ENCODE peak calls at places on chromosomes 11 and 22, in four cellular contexts. One of them, this sample, is unnamed. For H3K4me1, the result is how much of the 10 kb centered on the place peaks cover.

GRCh38 chr11:120883404-120884135 is 140.3 kb upstream of the TBCEL start:
- DNase-seq in H1: no peak
- DNase-seq in Peyer's patch: no peak
- DNase-seq in left lung: no peak
- DNase-seq in this sample: no peak

GRCh38 chr11:68670208-68670992 is 13.9 kb upstream of the GAL start:
- DNase-seq in H1: no peak
- DNase-seq in Peyer's patch: no peak
- DNase-seq in left lung: peak
- DNase-seq in this sample: no peak

GRCh38 chr11:43833657-43834073 is 47.0 kb upstream of the ALKBH3 start:
- DNase-seq in H1: no peak
- DNase-seq in Peyer's patch: no peak
- DNase-seq in left lung: no peak
- DNase-seq in this sample: no peak

GRCh38 chr11:77705195-77705876 is 67.7 kb upstream of the CLNS1A start:
- DNase-seq in H1: no peak
- DNase-seq in Peyer's patch: no peak
- DNase-seq in left lung: no peak
- DNase-seq in this sample: no peak

GRCh38 chr11:67071420-67072284 is 15.0 kb downstream of the RHOD start:
- DNase-seq in H1: peak
- DNase-seq in Peyer's patch: peak
- DNase-seq in left lung: peak
- DNase-seq in this sample: no peak

GRCh38 chr11:19802773-19803293 is 90.2 kb downstream of the NAV2 start:
- DNase-seq in H1: no peak
- DNase-seq in Peyer's patch: no peak
- DNase-seq in left lung: no peak
- DNase-seq in this sample: no peak

GRCh38 chr11:65017927-65018326 is 4.0 kb downstream of the ARL2 start:
- DNase-seq in H1: no peak
- DNase-seq in Peyer's patch: no peak
- DNase-seq in left lung: no peak
- DNase-seq in this sample: no peak

GRCh38 chr11:45834298-45834756 is 12.9 kb upstream of the CRY2 start:
- DNase-seq in H1: no peak
- DNase-seq in Peyer's patch: no peak
- DNase-seq in left lung: no peak
- DNase-seq in this sample: no peak

GRCh38 chr11:117479372-117479771 is 151.7 kb downstream of the CEP164 start:
- DNase-seq in H1: peak
- DNase-seq in Peyer's patch: no peak
- DNase-seq in left lung: peak
- DNase-seq in this sample: no peak
- TF ChIP-seq CTCF in H1: peak
- TF ChIP-seq CTCF in Peyer's patch: no peak
- TF ChIP-seq CTCF in left lung: no peak
- TF ChIP-seq CTCF in this sample: no peak

GRCh38 chr11:9613118-9613829 is 39.8 kb downstream of the WEE1 start:
- DNase-seq in H1: peak
- DNase-seq in Peyer's patch: peak
- DNase-seq in left lung: peak
- DNase-seq in this sample: peak

GRCh38 chr11:9615031-9615451 is 41.6 kb downstream of the WEE1 start:
- DNase-seq in H1: no peak
- DNase-seq in Peyer's patch: peak
- DNase-seq in left lung: no peak
- DNase-seq in this sample: no peak

GRCh38 chr11:9616858-9617257 is 43.4 kb downstream of the WEE1 start:
- DNase-seq in H1: no peak
- DNase-seq in Peyer's patch: no peak
- DNase-seq in left lung: no peak
- DNase-seq in this sample: no peak

GRCh38 chr11:9616042-9616640 is 42.7 kb downstream of the WEE1 start:
- DNase-seq in H1: no peak
- DNase-seq in Peyer's patch: no peak
- DNase-seq in left lung: no peak
- DNase-seq in this sample: no peak

GRCh38 chr11:9613830-9614762 is 40.6 kb downstream of the WEE1 start:
- DNase-seq in H1: peak
- DNase-seq in Peyer's patch: peak
- DNase-seq in left lung: peak
- DNase-seq in this sample: peak
- H3K4me1 ChIP-seq in H1: under half
- H3K4me1 ChIP-seq in Peyer's patch: under half
- H3K4me1 ChIP-seq in left lung: under half
- H3K4me1 ChIP-seq in this sample: under half

GRCh38 chr11:126359431-126360048 is 4.1 kb downstream of the ST3GAL4 start:
- DNase-seq in H1: no peak
- DNase-seq in Peyer's patch: peak
- DNase-seq in left lung: no peak
- DNase-seq in this sample: peak
- TF ChIP-seq CTCF in H1: no peak
- TF ChIP-seq CTCF in Peyer's patch: no peak
- TF ChIP-seq CTCF in left lung: no peak
- TF ChIP-seq CTCF in this sample: no peak

GRCh38 chr11:74009675-74010305 is 905 bp upstream of the UCP3 start:
- DNase-seq in H1: no peak
- DNase-seq in Peyer's patch: no peak
- DNase-seq in left lung: no peak
- DNase-seq in this sample: no peak

GRCh38 chr11:74013141-74013540 is 4.3 kb upstream of the UCP3 start:
- DNase-seq in H1: no peak
- DNase-seq in Peyer's patch: no peak
- DNase-seq in left lung: peak
- DNase-seq in this sample: no peak

GRCh38 chr11:74010306-74010981 is 1.6 kb upstream of the UCP3 start:
- DNase-seq in H1: no peak
- DNase-seq in Peyer's patch: no peak
- DNase-seq in left lung: no peak
- DNase-seq in this sample: no peak

GRCh38 chr11:74012072-74012809 is 3.4 kb upstream of the UCP3 start:
- DNase-seq in H1: no peak
- DNase-seq in Peyer's patch: no peak
- DNase-seq in left lung: no peak
- DNase-seq in this sample: no peak

GRCh38 chr11:74011360-74012071 is 2.6 kb upstream of the UCP3 start:
- DNase-seq in H1: no peak
- DNase-seq in Peyer's patch: peak
- DNase-seq in left lung: no peak
- DNase-seq in this sample: no peak
- H3K4me1 ChIP-seq in H1: under half
- H3K4me1 ChIP-seq in Peyer's patch: under half
- H3K4me1 ChIP-seq in left lung: under half
- H3K4me1 ChIP-seq in this sample: under half

GRCh38 chr11:72075109-72075508 is 5.2 kb downstream of the NUMA1 start:
- DNase-seq in H1: no peak
- DNase-seq in Peyer's patch: no peak
- DNase-seq in left lung: no peak
- DNase-seq in this sample: no peak
- TF ChIP-seq CTCF in H1: peak
- TF ChIP-seq CTCF in Peyer's patch: no peak
- TF ChIP-seq CTCF in left lung: no peak
- TF ChIP-seq CTCF in this sample: no peak

GRCh38 chr11:114158886-114159285 is 99.4 kb downstream of the ZBTB16 start:
- DNase-seq in H1: no peak
- DNase-seq in Peyer's patch: no peak
- DNase-seq in left lung: no peak
- DNase-seq in this sample: no peak
- H3K4me1 ChIP-seq in H1: under half
- H3K4me1 ChIP-seq in Peyer's patch: under half
- H3K4me1 ChIP-seq in left lung: half or more
- H3K4me1 ChIP-seq in this sample: under half

GRCh38 chr22:36773935-36774334 is 2.0 kb downstream of the IFT27 start:
- DNase-seq in H1: no peak
- DNase-seq in Peyer's patch: no peak
- DNase-seq in left lung: no peak
- DNase-seq in this sample: no peak
- TF ChIP-seq CTCF in H1: peak
- TF ChIP-seq CTCF in Peyer's patch: peak
- TF ChIP-seq CTCF in left lung: no peak
- TF ChIP-seq CTCF in this sample: no peak

GRCh38 chr11:18730020-18730419 is 4.0 kb upstream of the IGSF22 start:
- DNase-seq in H1: no peak
- DNase-seq in Peyer's patch: no peak
- DNase-seq in left lung: no peak
- DNase-seq in this sample: no peak

GRCh38 chr11:18731949-18732821 is 6.2 kb upstream of the IGSF22 start:
- DNase-seq in H1: peak
- DNase-seq in Peyer's patch: peak
- DNase-seq in left lung: no peak
- DNase-seq in this sample: peak

GRCh38 chr11:18736590-18737148 is 10.7 kb upstream of the IGSF22 start:
- DNase-seq in H1: peak
- DNase-seq in Peyer's patch: no peak
- DNase-seq in left lung: no peak
- DNase-seq in this sample: no peak

GRCh38 chr11:18731427-18731826 is 5.4 kb upstream of the IGSF22 start:
- DNase-seq in H1: no peak
- DNase-seq in Peyer's patch: no peak
- DNase-seq in left lung: no peak
- DNase-seq in this sample: no peak

GRCh38 chr11:18733202-18733601 is 7.2 kb upstream of the IGSF22 start:
- DNase-seq in H1: no peak
- DNase-seq in Peyer's patch: no peak
- DNase-seq in left lung: no peak
- DNase-seq in this sample: no peak
- H3K4me1 ChIP-seq in H1: under half
- H3K4me1 ChIP-seq in Peyer's patch: under half
- H3K4me1 ChIP-seq in left lung: under half
- H3K4me1 ChIP-seq in this sample: under half

GRCh38 chr22:22616636-22617035 is 27.8 kb upstream of the GGTLC2 start:
- DNase-seq in H1: no peak
- DNase-seq in Peyer's patch: no peak
- DNase-seq in left lung: no peak
- DNase-seq in this sample: no peak

GRCh38 chr22:22612516-22612915 is 31.9 kb upstream of the GGTLC2 start:
- DNase-seq in H1: no peak
- DNase-seq in Peyer's patch: no peak
- DNase-seq in left lung: no peak
- DNase-seq in this sample: no peak

GRCh38 chr22:22609271-22609670 is 35.1 kb upstream of the GGTLC2 start:
- DNase-seq in H1: no peak
- DNase-seq in Peyer's patch: no peak
- DNase-seq in left lung: no peak
- DNase-seq in this sample: no peak

GRCh38 chr22:22618448-22618847 is 26.0 kb upstream of the GGTLC2 start:
- DNase-seq in H1: no peak
- DNase-seq in Peyer's patch: no peak
- DNase-seq in left lung: no peak
- DNase-seq in this sample: no peak

GRCh38 chr22:22614065-22614464 is 30.3 kb upstream of the GGTLC2 start:
- DNase-seq in H1: no peak
- DNase-seq in Peyer's patch: no peak
- DNase-seq in left lung: no peak
- DNase-seq in this sample: no peak
- TF ChIP-seq CTCF in H1: no peak
- TF ChIP-seq CTCF in Peyer's patch: no peak
- TF ChIP-seq CTCF in left lung: no peak
- TF ChIP-seq CTCF in this sample: no peak

GRCh38 chr11:115895594-115895993 is 391.4 kb upstream of the CADM1 start:
- DNase-seq in H1: no peak
- DNase-seq in Peyer's patch: no peak
- DNase-seq in left lung: no peak
- DNase-seq in this sample: no peak

GRCh38 chr11:115892016-115892415 is 387.8 kb upstream of the CADM1 start:
- DNase-seq in H1: no peak
- DNase-seq in Peyer's patch: no peak
- DNase-seq in left lung: no peak
- DNase-seq in this sample: no peak

GRCh38 chr11:115890500-115890899 is 386.3 kb upstream of the CADM1 start:
- DNase-seq in H1: no peak
- DNase-seq in Peyer's patch: no peak
- DNase-seq in left lung: no peak
- DNase-seq in this sample: no peak

GRCh38 chr11:115896084-115896483 is 391.9 kb upstream of the CADM1 start:
- DNase-seq in H1: no peak
- DNase-seq in Peyer's patch: no peak
- DNase-seq in left lung: no peak
- DNase-seq in this sample: no peak

GRCh38 chr11:115893701-115894100 is 389.5 kb upstream of the CADM1 start:
- DNase-seq in H1: no peak
- DNase-seq in Peyer's patch: no peak
- DNase-seq in left lung: no peak
- DNase-seq in this sample: no peak
- H3K4me1 ChIP-seq in H1: under half
- H3K4me1 ChIP-seq in Peyer's patch: under half
- H3K4me1 ChIP-seq in left lung: under half
- H3K4me1 ChIP-seq in this sample: under half

This sample was measured in breast epithelium.